ENCODE peak calls at places on chromosome 13, in eight cellular contexts. M is transverse colon, W is HepG2, T is A549, U is tibial nerve, C is SK-N-SH, B is stomach, V is suprapubic skin. D is an unnamed sample.

GRCh38 chr13:54029226-54029625 is 1000.6 kb downstream of the OLFM4 start:
- DNase-seq in M (no peak), W (no peak), T (peak), U (no peak), C (no peak), B (no peak), V (no peak), D (no peak)

GRCh38 chr13:108146642-108147041 is 68.7 kb downstream of the LIG4 start:
- DNase-seq in M (no peak), W (no peak), T (no peak), U (no peak), C (no peak), B (no peak), V (no peak), D (no peak)

GRCh38 chr13:21690955-21691354 is 20.1 kb downstream of the FGF9 start:
- DNase-seq in M (no peak), W (no peak), T (no peak), U (no peak), C (no peak), B (no peak), V (no peak), D (no peak)

GRCh38 chr13:60000081-60000480 is 163.6 kb downstream of the DIAPH3 start:
- DNase-seq in M (no peak), W (no peak), T (no peak), U (no peak), C (no peak), B (no peak), V (no peak), D (no peak)

GRCh38 chr13:48230541-48230940 is 2.5 kb upstream of the ITM2B start:
- DNase-seq in M (no peak), W (no peak), T (no peak), U (no peak), C (no peak), B (no peak), V (no peak), D (no peak)

GRCh38 chr13:80278706-80279105 is 62.2 kb downstream of the SPRY2 start:
- DNase-seq in M (no peak), W (no peak), T (no peak), U (no peak), C (no peak), B (no peak), V (no peak), D (no peak)

GRCh38 chr13:48377857-48378256 is 35.1 kb downstream of the LPAR6 start:
- DNase-seq in M (no peak), W (no peak), T (no peak), U (no peak), C (no peak), B (no peak), V (no peak), D (no peak)

GRCh38 chr13:37914781-37915391 is 45.3 kb upstream of the TRPC4 start:
- DNase-seq in M (no peak), W (no peak), T (no peak), U (no peak), C (no peak), B (no peak), V (no peak), D (no peak)

GRCh38 chr13:95643471-95643813 is 1.1 kb downstream of the DZIP1 start:
- DNase-seq in M (no peak), W (peak), T (peak), U (no peak), C (peak), B (no peak), V (no peak), D (peak)

GRCh38 chr13:95643009-95643408 is 1.5 kb downstream of the DZIP1 start:
- DNase-seq in M (no peak), W (no peak), T (no peak), U (no peak), C (peak), B (no peak), V (no peak), D (no peak)

GRCh38 chr13:95643814-95644598 is 500 bp downstream of the DZIP1 start:
- DNase-seq in M (no peak), W (peak), T (peak), U (no peak), C (peak), B (no peak), V (peak), D (no peak)

GRCh38 chr13:95641291-95641811 is 3.2 kb downstream of the DZIP1 start:
- DNase-seq in M (peak), W (no peak), T (peak), U (no peak), C (no peak), B (no peak), V (no peak), D (peak)

DNA sequence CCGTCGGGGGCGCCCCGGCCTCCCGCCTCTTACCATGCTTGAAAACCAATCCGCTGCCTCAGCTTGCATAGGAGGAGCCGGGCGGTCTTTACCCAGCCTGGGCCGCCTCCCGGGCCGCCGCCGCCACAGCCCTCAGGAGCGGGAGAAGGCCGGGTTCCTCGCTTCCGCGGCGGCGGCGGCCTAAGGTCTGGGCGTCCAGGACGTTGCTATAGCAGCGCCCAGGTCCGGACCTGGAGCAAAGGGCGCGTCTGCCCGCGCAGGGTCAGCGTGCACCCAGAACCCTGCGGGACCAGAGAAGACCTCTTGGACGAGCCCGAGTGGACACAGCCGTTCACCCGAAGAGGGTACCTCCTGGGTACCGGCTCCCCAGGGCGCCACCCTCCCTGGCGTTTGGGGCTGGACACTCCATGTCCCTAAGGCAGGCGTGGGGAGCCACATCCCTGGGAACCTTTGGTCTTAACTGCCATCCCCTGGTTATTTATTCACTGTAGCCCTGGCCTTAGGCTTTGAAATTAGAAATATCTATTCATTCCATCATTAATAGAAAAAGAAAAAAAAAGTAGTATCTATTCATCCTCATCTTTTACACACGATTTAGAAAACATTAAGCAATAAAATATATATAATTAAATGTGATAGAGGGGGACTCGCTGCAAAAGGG is 2.4 kb downstream of the DZIP1 start:
- DNase-seq in M (peak), W (peak), T (no peak), U (no peak), C (peak), B (peak), V (no peak), D (peak)
- H3K4me3 ChIP-seq in M (peak), W (peak), T (no peak), U (peak), C (peak), B (peak), V (peak), D (peak)

GRCh38 chr13:24625870-24626419 is 54.3 kb upstream of the ATP12A start:
- DNase-seq in M (no peak), W (no peak), T (no peak), U (no peak), C (no peak), B (peak), V (no peak), D (no peak)

GRCh38 chr13:24629320-24629719 is 50.9 kb upstream of the ATP12A start:
- DNase-seq in M (no peak), W (no peak), T (no peak), U (no peak), C (no peak), B (no peak), V (no peak), D (no peak)

GRCh38 chr13:24626449-24626848 is 53.8 kb upstream of the ATP12A start:
- DNase-seq in M (no peak), W (no peak), T (no peak), U (no peak), C (no peak), B (peak), V (no peak), D (no peak)

GRCh38 chr13:24627090-24627714 is 53.0 kb upstream of the ATP12A start:
- DNase-seq in M (no peak), W (peak), T (peak), U (no peak), C (peak), B (peak), V (no peak), D (no peak)

DNA sequence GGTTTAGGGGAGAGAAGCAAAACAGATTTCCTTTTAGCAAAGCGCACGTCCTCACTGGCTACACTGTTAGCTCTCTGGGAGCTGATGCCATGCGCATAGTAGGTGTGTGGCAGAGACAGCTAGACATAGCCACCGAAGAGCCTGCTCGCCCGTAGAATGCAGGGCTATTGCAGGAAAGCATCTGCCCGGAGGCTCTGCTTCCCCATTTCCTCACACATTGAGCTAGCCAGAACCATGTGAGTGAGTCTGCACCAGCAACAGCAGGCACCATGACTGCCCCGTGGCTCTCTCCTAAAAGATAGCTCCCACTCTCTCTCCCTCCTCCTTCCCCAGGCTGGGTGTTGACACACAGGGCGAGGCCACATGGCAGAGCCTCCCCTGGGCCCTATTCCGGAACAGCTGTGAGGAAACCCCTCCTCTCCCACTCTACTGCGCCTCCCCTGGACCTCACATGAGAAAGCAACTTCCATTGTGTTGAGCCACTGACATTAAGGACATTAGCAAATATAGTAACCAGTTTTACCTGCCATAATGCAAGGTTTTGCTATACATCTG is 52.3 kb upstream of the ATP12A start:
- DNase-seq in M (no peak), W (no peak), T (no peak), U (no peak), C (no peak), B (no peak), V (no peak), D (no peak)
- TF ChIP-seq EP300 in M (no peak), W (no peak), T (no peak), U (no peak), C (no peak), B (no peak), V (no peak), D (no peak)

GRCh38 chr13:49466240-49466914 is 22.3 kb downstream of the SETDB2 start:
- DNase-seq in M (no peak), W (peak), T (no peak), U (no peak), C (no peak), B (no peak), V (no peak), D (no peak)
- H3K4me3 ChIP-seq in M (no peak), W (peak), T (no peak), U (no peak), C (no peak), B (no peak), V (no peak), D (no peak)

DNA sequence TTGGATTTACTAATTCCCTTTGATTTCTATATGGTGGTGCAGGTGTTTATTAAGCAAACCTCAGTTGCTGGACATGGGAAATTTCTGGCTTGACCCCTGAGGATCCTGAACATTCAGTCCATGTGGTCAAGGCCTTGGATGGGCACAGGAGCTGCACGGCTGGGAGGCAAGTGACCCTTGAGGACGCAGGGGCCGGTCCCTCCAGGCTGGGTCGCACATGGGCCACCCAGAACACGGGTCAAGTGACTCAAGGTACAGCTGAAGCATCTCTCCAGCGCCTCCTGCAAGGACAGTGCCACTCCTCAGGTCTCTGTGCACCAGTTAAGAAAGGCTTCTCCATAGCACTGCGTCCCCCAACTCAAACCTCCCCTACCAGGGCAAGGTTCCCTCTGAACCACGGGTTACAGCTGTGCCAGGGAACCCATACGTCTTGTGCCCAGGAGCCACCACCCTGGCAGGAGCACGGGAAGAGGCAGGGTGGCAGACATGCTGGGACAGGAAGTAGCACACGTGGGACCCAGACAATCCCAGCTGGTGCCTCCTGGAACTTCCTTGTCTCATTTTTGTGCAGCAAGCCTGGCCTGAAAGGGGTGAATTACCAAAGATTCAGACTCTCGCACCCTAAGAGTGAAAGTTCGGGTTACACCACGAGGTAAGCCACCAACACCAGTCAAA is 93.1 kb downstream of the SPACA7 start:
- DNase-seq in M (no peak), W (no peak), T (no peak), U (no peak), C (no peak), B (no peak), V (no peak), D (no peak)
- TF ChIP-seq EP300 in M (no peak), W (no peak), T (no peak), U (no peak), C (no peak), B (no peak), V (no peak), D (no peak)

GRCh38 chr13:20127263-20127562 is 33.6 kb downstream of the GJA3 start:
- DNase-seq in M (no peak), W (peak), T (no peak), U (no peak), C (no peak), B (no peak), V (no peak), D (no peak)

GRCh38 chr13:20125129-20125782 is 35.6 kb downstream of the GJA3 start:
- DNase-seq in M (no peak), W (no peak), T (no peak), U (no peak), C (no peak), B (no peak), V (peak), D (no peak)

GRCh38 chr13:20125783-20126165 is 35.1 kb downstream of the GJA3 start:
- DNase-seq in M (no peak), W (no peak), T (no peak), U (no peak), C (no peak), B (no peak), V (no peak), D (no peak)

GRCh38 chr13:20126460-20127262 is 34.2 kb downstream of the GJA3 start:
- DNase-seq in M (no peak), W (no peak), T (no peak), U (no peak), C (no peak), B (no peak), V (peak), D (no peak)

DNA sequence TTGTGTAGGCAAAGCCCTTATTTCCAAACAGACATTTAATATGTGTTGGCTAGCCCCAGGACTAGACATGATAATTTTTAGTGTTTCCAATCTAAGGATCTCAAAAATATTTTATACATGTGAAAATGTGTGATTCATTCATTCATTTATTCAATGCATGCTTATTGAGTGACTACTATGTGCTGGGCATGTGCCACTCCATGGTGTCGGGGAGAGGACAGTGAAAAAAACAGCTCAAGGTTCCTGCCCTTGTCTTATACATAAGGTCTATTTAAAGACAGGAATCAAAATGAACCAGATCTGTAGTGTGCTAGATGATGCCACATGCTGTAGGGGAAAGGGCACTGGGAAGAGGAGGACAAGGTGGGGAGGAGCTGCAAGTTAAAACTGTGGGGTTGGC is 36.5 kb downstream of the GJA3 start:
- DNase-seq in M (no peak), W (no peak), T (no peak), U (no peak), C (no peak), B (no peak), V (no peak), D (no peak)
- H3K4me3 ChIP-seq in M (no peak), W (no peak), T (no peak), U (no peak), C (no peak), B (no peak), V (no peak), D (no peak)

GRCh38 chr13:46274094-46274698 is 62.5 kb downstream of the LRRC63 start:
- DNase-seq in M (no peak), W (no peak), T (no peak), U (no peak), C (no peak), B (no peak), V (no peak), D (no peak)

GRCh38 chr13:46281779-46282178 is 70.1 kb downstream of the LRRC63 start:
- DNase-seq in M (no peak), W (no peak), T (peak), U (no peak), C (no peak), B (no peak), V (no peak), D (no peak)

DNA sequence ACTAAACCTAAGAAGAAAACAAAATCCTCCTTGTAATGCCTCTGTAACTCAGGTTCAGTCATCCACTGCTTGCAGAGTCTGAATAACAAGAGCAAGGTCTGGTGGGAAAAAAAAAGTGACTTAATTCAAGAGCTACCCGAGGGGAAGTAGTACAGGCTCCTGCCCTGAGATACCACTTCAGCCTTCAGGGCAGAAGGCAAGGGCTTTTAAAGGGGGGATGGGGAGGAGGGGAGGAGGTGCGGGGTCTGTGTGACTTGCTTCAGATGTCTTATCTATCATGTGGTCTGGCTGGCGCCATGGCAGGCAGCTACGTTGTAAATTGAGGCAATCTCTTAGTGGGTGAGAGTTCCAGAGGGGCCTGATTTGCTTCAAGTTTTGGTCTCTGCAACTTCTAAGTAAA is 66.7 kb downstream of the LRRC63 start:
- DNase-seq in M (no peak), W (no peak), T (no peak), U (no peak), C (peak), B (no peak), V (no peak), D (no peak)
- TF ChIP-seq EP300 in M (no peak), W (no peak), T (no peak), U (no peak), C (no peak), B (no peak), V (no peak), D (no peak)

GRCh38 chr13:110411316-110412105 is 104.4 kb downstream of the COL4A2 start:
- DNase-seq in M (no peak), W (no peak), T (no peak), U (no peak), C (no peak), B (no peak), V (no peak), D (no peak)
- H3K4me3 ChIP-seq in M (no peak), W (no peak), T (no peak), U (no peak), C (no peak), B (no peak), V (no peak), D (no peak)

DNA sequence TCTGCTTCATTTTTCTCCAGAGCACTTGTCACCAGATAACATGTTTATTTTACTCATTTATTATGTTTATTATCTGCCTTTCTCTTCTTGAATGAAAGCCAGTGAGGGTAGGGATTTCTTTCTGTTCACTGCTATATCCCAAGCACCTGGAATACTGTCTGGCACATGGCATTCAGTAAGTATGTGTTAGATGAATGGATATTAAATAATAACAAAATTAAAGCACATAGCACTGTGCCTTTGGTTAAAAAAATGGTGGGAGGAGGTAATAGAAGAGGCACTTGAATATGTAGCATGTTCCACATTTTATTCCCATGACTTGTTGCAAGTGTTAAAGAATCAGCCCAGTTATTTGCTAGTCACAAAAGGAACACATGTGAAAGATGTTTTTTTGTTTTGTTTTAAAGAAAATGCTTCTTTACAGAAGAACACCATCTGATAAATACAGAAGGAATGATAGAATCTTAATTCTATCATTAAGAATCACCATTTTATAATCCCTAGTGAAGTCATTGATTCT is 151.0 kb downstream of the DLEU7 start:
- DNase-seq in M (no peak), W (no peak), T (no peak), U (no peak), C (no peak), B (no peak), V (no peak), D (no peak)
- TF ChIP-seq EP300 in M (no peak), W (no peak), T (no peak), U (no peak), C (no peak), B (no peak), V (no peak), D (no peak)

GRCh38 chr13:34464011-34464410 is 478.1 kb upstream of the NBEA start:
- DNase-seq in M (no peak), W (no peak), T (peak), U (no peak), C (no peak), B (no peak), V (no peak), D (no peak)
- H3K4me3 ChIP-seq in M (no peak), W (no peak), T (no peak), U (no peak), C (no peak), B (no peak), V (no peak), D (no peak)

D was measured in ovary.